ENCODE peak calls at places on chromosomes 16 and 17, in five cellular contexts. One of them, this sample, is unnamed.

GRCh38 chr16:24463196-24463945 is 76.0 kb upstream of the RBBP6 start:
- DNase-seq in CD8-positive, alpha-beta T cell: no peak
- DNase-seq in SK-N-SH: no peak
- DNase-seq in bronchial epithelial cell: no peak
- DNase-seq in tibial nerve: no peak
- DNase-seq in this sample: no peak

GRCh38 chr17:39150795-39151679 is at the start of gene PLXDC1:
- DNase-seq in CD8-positive, alpha-beta T cell: no peak
- DNase-seq in SK-N-SH: peak; percentile 79
- DNase-seq in bronchial epithelial cell: no peak
- DNase-seq in tibial nerve: no peak
- DNase-seq in this sample: no peak

GRCh38 chr17:64259922-64260321 is 3.1 kb downstream of the TEX2 start:
- DNase-seq in CD8-positive, alpha-beta T cell: no peak
- DNase-seq in SK-N-SH: no peak
- DNase-seq in bronchial epithelial cell: peak; percentile 68
- DNase-seq in tibial nerve: no peak
- DNase-seq in this sample: no peak

GRCh38 chr17:82858376-82859126 is 18.7 kb upstream of the ZNF750 start:
- DNase-seq in CD8-positive, alpha-beta T cell: peak; percentile 52
- DNase-seq in SK-N-SH: no peak
- DNase-seq in bronchial epithelial cell: peak; percentile 86
- DNase-seq in tibial nerve: no peak
- DNase-seq in this sample: no peak

GRCh38 chr17:17812211-17813054 is 24.4 kb downstream of the SREBF1 start:
- DNase-seq in CD8-positive, alpha-beta T cell: peak; percentile 72
- DNase-seq in SK-N-SH: peak; percentile 95
- DNase-seq in bronchial epithelial cell: peak; percentile 40
- DNase-seq in tibial nerve: peak; percentile 69
- DNase-seq in this sample: peak; percentile 84

GRCh38 chr17:56735842-56736241 is 97.9 kb downstream of the C17orf67 start:
- DNase-seq in CD8-positive, alpha-beta T cell: no peak
- DNase-seq in SK-N-SH: no peak
- DNase-seq in bronchial epithelial cell: no peak
- DNase-seq in tibial nerve: no peak
- DNase-seq in this sample: no peak

GRCh38 chr17:37838276-37838675 is 85.9 kb upstream of the TBC1D3K start:
- DNase-seq in CD8-positive, alpha-beta T cell: no peak
- DNase-seq in SK-N-SH: no peak
- DNase-seq in bronchial epithelial cell: no peak
- DNase-seq in tibial nerve: no peak
- DNase-seq in this sample: no peak

GRCh38 chr17:58083491-58084316 is 485 bp downstream of the DYNLL2 start:
- DNase-seq in CD8-positive, alpha-beta T cell: peak; percentile 69
- DNase-seq in SK-N-SH: peak; percentile 91
- DNase-seq in bronchial epithelial cell: peak; percentile 25
- DNase-seq in tibial nerve: no peak
- DNase-seq in this sample: peak; percentile 54

GRCh38 chr17:1030684-1031557 is 34.0 kb downstream of the TIMM22 start:
- DNase-seq in CD8-positive, alpha-beta T cell: no peak
- DNase-seq in SK-N-SH: peak; percentile 82
- DNase-seq in bronchial epithelial cell: no peak
- DNase-seq in tibial nerve: peak; percentile 44
- DNase-seq in this sample: peak; percentile 83

GRCh38 chr17:75611746-75612437 is 21.3 kb upstream of the SMIM5 start:
- DNase-seq in CD8-positive, alpha-beta T cell: no peak
- DNase-seq in SK-N-SH: no peak
- DNase-seq in bronchial epithelial cell: no peak
- DNase-seq in tibial nerve: no peak
- DNase-seq in this sample: no peak

GRCh38 chr17:73042809-73043685 is 49.4 kb downstream of the SLC39A11 start:
- DNase-seq in CD8-positive, alpha-beta T cell: no peak
- DNase-seq in SK-N-SH: peak; percentile 47
- DNase-seq in bronchial epithelial cell: no peak
- DNase-seq in tibial nerve: no peak
- DNase-seq in this sample: no peak

GRCh38 chr17:79951361-79952264 is 84.1 kb downstream of the TBC1D16 start:
- DNase-seq in CD8-positive, alpha-beta T cell: no peak
- DNase-seq in SK-N-SH: peak; percentile 48
- DNase-seq in bronchial epithelial cell: no peak
- DNase-seq in tibial nerve: no peak
- DNase-seq in this sample: peak; percentile 76

GRCh38 chr16:53429221-53429943 is 4.9 kb upstream of the RBL2 start:
- DNase-seq in CD8-positive, alpha-beta T cell: no peak
- DNase-seq in SK-N-SH: peak; percentile 48
- DNase-seq in bronchial epithelial cell: peak; percentile 44
- DNase-seq in tibial nerve: no peak
- DNase-seq in this sample: no peak

DNA sequence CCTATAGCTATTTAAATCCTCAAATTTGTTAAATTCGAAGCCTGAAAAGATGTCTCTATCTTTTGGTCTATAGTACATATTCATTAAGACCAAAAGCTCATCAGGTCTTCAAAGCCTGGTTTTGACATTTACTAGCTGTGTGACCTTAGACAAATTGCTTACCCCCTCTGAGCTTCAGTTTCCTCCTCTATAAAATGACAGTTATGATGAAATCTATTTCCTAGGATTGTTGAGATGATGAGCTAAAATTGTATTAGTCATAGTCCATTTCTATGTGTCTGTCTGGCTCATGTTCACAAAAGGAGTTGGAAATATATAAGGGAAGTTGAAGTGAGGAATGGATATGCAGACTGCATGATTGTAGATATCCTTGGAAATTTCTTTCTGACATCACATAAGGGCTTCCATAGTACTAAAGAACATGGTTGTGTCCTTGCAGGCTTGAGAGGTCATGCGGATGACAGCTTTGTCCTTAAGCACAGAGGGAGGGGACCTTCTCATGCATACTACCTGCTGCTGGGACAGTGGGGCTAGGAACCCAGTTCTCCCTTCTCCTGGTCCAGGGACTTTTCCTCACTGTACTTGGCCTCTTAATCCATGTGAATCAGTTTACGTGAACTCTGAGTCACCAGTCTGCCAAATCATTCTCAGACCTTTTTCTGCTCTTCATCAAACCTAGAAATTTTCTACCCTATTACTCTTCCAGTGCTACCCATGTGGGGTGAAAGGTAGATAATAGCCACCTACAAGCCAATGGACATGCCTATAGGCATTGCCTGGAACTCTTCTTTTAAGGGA is 487.5 kb upstream of the SALL1 start:
- DNase-seq in CD8-positive, alpha-beta T cell: no peak
- DNase-seq in SK-N-SH: no peak
- DNase-seq in bronchial epithelial cell: peak; percentile 55
- DNase-seq in tibial nerve: no peak
- DNase-seq in this sample: no peak
- H3K27me3 ChIP-seq in CD8-positive, alpha-beta T cell: no peaks in the 10 kb centered on the region
- H3K27me3 ChIP-seq in SK-N-SH: no peaks in the 10 kb centered on the region
- H3K27me3 ChIP-seq in bronchial epithelial cell: no peaks in the 10 kb centered on the region
- H3K27me3 ChIP-seq in tibial nerve: no peaks in the 10 kb centered on the region
- H3K27me3 ChIP-seq in this sample: no peaks in the 10 kb centered on the region

GRCh38 chr17:4789701-4789950 is 862 bp downstream of the GLTPD2 start:
- DNase-seq in CD8-positive, alpha-beta T cell: no peak
- DNase-seq in SK-N-SH: no peak
- DNase-seq in bronchial epithelial cell: no peak
- DNase-seq in tibial nerve: no peak
- DNase-seq in this sample: no peak
- TF ChIP-seq CTCF in CD8-positive, alpha-beta T cell: no peak
- TF ChIP-seq CTCF in SK-N-SH: no peak
- TF ChIP-seq CTCF in bronchial epithelial cell: no peak
- TF ChIP-seq CTCF in tibial nerve: no peak
- TF ChIP-seq CTCF in this sample: no peak

GRCh38 chr16:86814256-86814655 is 235.9 kb downstream of the FOXL1 start:
- DNase-seq in CD8-positive, alpha-beta T cell: no peak
- DNase-seq in SK-N-SH: no peak
- DNase-seq in bronchial epithelial cell: peak; percentile 92
- DNase-seq in tibial nerve: no peak
- DNase-seq in this sample: no peak

GRCh38 chr16:86809458-86809955 is 231.2 kb downstream of the FOXL1 start:
- DNase-seq in CD8-positive, alpha-beta T cell: no peak
- DNase-seq in SK-N-SH: no peak
- DNase-seq in bronchial epithelial cell: peak; percentile 91
- DNase-seq in tibial nerve: no peak
- DNase-seq in this sample: no peak

GRCh38 chr16:86810062-86810461 is 231.7 kb downstream of the FOXL1 start:
- DNase-seq in CD8-positive, alpha-beta T cell: no peak
- DNase-seq in SK-N-SH: no peak
- DNase-seq in bronchial epithelial cell: no peak
- DNase-seq in tibial nerve: no peak
- DNase-seq in this sample: no peak

GRCh38 chr16:86808863-86809444 is 230.6 kb downstream of the FOXL1 start:
- DNase-seq in CD8-positive, alpha-beta T cell: no peak
- DNase-seq in SK-N-SH: no peak
- DNase-seq in bronchial epithelial cell: no peak
- DNase-seq in tibial nerve: no peak
- DNase-seq in this sample: no peak

GRCh38 chr16:86812363-86812970 is 234.1 kb downstream of the FOXL1 start:
- DNase-seq in CD8-positive, alpha-beta T cell: no peak
- DNase-seq in SK-N-SH: no peak
- DNase-seq in bronchial epithelial cell: no peak
- DNase-seq in tibial nerve: no peak
- DNase-seq in this sample: no peak
- H3K27me3 ChIP-seq in CD8-positive, alpha-beta T cell: peaks cover 4% of the 10 kb centered on the region
- H3K27me3 ChIP-seq in SK-N-SH: peaks cover 94% of the 10 kb centered on the region
- H3K27me3 ChIP-seq in bronchial epithelial cell: peaks cover 6% of the 10 kb centered on the region
- H3K27me3 ChIP-seq in tibial nerve: peaks cover 24% of the 10 kb centered on the region
- H3K27me3 ChIP-seq in this sample: peaks cover 8% of the 10 kb centered on the region

DNA sequence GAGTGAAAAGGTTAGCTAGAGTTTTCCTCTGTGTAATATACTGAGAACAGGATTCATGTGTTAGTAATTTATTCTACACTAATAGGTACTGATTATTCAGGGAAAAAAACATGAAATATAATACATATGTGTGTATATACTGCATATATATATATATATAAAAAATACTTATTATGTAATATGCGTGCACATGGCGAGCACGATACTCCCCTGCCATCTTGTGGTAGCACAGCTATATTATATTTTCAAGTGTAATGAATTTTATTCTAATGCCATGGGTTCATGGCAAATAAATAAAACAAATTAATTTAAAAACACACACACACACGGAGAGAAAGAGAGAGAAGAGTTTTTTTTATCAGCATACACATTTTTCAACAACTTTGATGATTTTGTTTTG is 460.6 kb downstream of the KCNJ2 start:
- DNase-seq in CD8-positive, alpha-beta T cell: no peak
- DNase-seq in SK-N-SH: peak; percentile 43
- DNase-seq in bronchial epithelial cell: peak; percentile 12
- DNase-seq in tibial nerve: no peak
- DNase-seq in this sample: no peak
- TF ChIP-seq CTCF in CD8-positive, alpha-beta T cell: no peak
- TF ChIP-seq CTCF in SK-N-SH: peak; percentile 56
- TF ChIP-seq CTCF in bronchial epithelial cell: peak; percentile 24
- TF ChIP-seq CTCF in tibial nerve: no peak
- TF ChIP-seq CTCF in this sample: no peak

GRCh38 chr17:49969794-49970389 is 902 bp downstream of the DLX4 start:
- DNase-seq in CD8-positive, alpha-beta T cell: no peak
- DNase-seq in SK-N-SH: no peak
- DNase-seq in bronchial epithelial cell: no peak
- DNase-seq in tibial nerve: no peak
- DNase-seq in this sample: no peak
- H3K27me3 ChIP-seq in CD8-positive, alpha-beta T cell: peaks cover 42% of the 10 kb centered on the region
- H3K27me3 ChIP-seq in SK-N-SH: peaks cover 100% of the 10 kb centered on the region
- H3K27me3 ChIP-seq in bronchial epithelial cell: peaks cover 69% of the 10 kb centered on the region
- H3K27me3 ChIP-seq in tibial nerve: peaks cover 98% of the 10 kb centered on the region
- H3K27me3 ChIP-seq in this sample: peaks cover 18% of the 10 kb centered on the region

GRCh38 chr17:50175035-50175788 is 9.4 kb downstream of the SGCA start:
- DNase-seq in CD8-positive, alpha-beta T cell: no peak
- DNase-seq in SK-N-SH: no peak
- DNase-seq in bronchial epithelial cell: no peak
- DNase-seq in tibial nerve: no peak
- DNase-seq in this sample: no peak

GRCh38 chr17:50177983-50178834 is 12.4 kb downstream of the SGCA start:
- DNase-seq in CD8-positive, alpha-beta T cell: peak; percentile 43
- DNase-seq in SK-N-SH: peak; percentile 93
- DNase-seq in bronchial epithelial cell: peak; percentile 100
- DNase-seq in tibial nerve: peak; percentile 43
- DNase-seq in this sample: peak; percentile 97

GRCh38 chr17:50174444-50174843 is 8.6 kb downstream of the SGCA start:
- DNase-seq in CD8-positive, alpha-beta T cell: no peak
- DNase-seq in SK-N-SH: no peak
- DNase-seq in bronchial epithelial cell: no peak
- DNase-seq in tibial nerve: no peak
- DNase-seq in this sample: no peak

GRCh38 chr17:50177476-50177875 is 11.7 kb downstream of the SGCA start:
- DNase-seq in CD8-positive, alpha-beta T cell: no peak
- DNase-seq in SK-N-SH: no peak
- DNase-seq in bronchial epithelial cell: peak; percentile 75
- DNase-seq in tibial nerve: no peak
- DNase-seq in this sample: no peak

DNA sequence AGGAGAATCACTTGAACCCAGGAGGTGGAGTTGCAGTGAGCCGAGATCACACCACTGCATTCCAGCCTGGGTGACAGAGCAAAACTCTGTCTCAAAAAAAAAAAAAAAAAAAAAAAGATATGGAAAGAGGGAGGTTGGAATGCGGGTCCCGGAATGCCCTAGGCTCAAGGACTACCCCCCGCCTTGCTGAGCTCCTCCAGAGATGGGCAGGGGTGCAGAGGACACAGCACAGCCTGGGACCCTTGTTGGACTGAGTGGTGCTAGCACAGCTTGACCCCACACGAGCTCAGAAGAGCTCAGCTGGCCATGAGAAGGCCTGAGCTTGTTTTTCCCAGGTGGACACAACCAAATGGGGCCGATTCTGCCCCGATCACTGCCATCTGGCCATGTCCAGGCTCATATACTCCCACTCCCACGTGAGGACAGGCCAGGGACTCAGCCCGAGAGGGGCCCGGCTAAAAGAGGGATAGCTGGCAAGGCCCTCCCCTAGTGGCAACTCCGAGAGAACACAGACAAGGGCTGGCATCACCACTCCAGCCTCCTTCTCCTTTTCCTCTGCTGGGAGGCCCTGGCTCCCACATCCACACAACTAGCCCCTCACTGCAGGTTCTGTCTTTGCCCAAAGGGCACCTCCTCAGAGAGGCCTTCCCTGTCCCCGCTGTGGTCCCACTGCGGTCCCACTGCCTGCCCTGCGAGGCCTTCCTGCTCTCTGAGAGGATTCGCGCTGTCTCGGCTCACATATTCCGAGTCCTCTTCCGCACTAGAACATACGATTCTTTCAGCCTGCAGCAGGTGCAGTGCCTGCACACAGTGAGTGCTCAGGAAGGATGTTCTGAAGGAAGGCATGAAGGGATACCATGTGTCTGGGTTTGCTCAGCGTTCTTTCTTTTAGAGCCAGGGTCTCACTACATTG is 11.0 kb downstream of the SGCA start:
- DNase-seq in CD8-positive, alpha-beta T cell: no peak
- DNase-seq in SK-N-SH: no peak
- DNase-seq in bronchial epithelial cell: no peak
- DNase-seq in tibial nerve: no peak
- DNase-seq in this sample: no peak
- TF ChIP-seq CTCF in CD8-positive, alpha-beta T cell: no peak
- TF ChIP-seq CTCF in SK-N-SH: peak; percentile 37
- TF ChIP-seq CTCF in bronchial epithelial cell: peak; percentile 7
- TF ChIP-seq CTCF in tibial nerve: peak; percentile 26
- TF ChIP-seq CTCF in this sample: peak; percentile 34